ENCODE peak calls at places on chromosome 22, in five cellular contexts. W is suprapubic skin, D is esophagus squamous epithelium, M is stomach, O is Peyer's patch. V is an unnamed sample.

GRCh38 chr22:46934746-46935491 is 172.5 kb downstream of the TBC1D22A start:
- DNase-seq in W (peak), D (no peak), M (no peak), O (peak), V (peak)

GRCh38 chr22:46604306-46604690 is 15.9 kb upstream of the GRAMD4 start:
- DNase-seq in W (no peak), D (no peak), M (no peak), O (no peak), V (no peak)

GRCh38 chr22:42077486-42078125 is 1.9 kb upstream of the SMDT1 start:
- DNase-seq in W (peak), D (no peak), M (no peak), O (no peak), V (no peak)

GRCh38 chr22:24707477-24707816 is 67.1 kb downstream of the PIWIL3 start:
- DNase-seq in W (no peak), D (no peak), M (no peak), O (peak), V (peak)

GRCh38 chr22:44049369-44050231 is 25.5 kb downstream of the PARVB start:
- DNase-seq in W (no peak), D (no peak), M (no peak), O (no peak), V (no peak)

GRCh38 chr22:39868741-39869140 is 24.8 kb downstream of the ENTHD1 start:
- DNase-seq in W (no peak), D (no peak), M (no peak), O (no peak), V (no peak)

GRCh38 chr22:43015677-43016042 is 711 bp upstream of the PACSIN2 start:
- DNase-seq in W (no peak), D (no peak), M (no peak), O (no peak), V (no peak)

GRCh38 chr22:17929909-17930308 is 94.5 kb downstream of the MICAL3 start:
- DNase-seq in W (no peak), D (no peak), M (no peak), O (no peak), V (no peak)

GRCh38 chr22:39839917-39840510 is 53.5 kb downstream of the ENTHD1 start:
- DNase-seq in W (no peak), D (no peak), M (no peak), O (no peak), V (no peak)

GRCh38 chr22:23749747-23750373 is 1.1 kb downstream of the ZNF70 start:
- DNase-seq in W (no peak), D (no peak), M (no peak), O (no peak), V (no peak)

GRCh38 chr22:23402275-23403151 is 177.6 kb downstream of the IGLL1 start:
- DNase-seq in W (peak), D (no peak), M (peak), O (peak), V (peak)

GRCh38 chr22:39177456-39177775 is 24.9 kb upstream of the CBX7 start:
- DNase-seq in W (no peak), D (no peak), M (no peak), O (no peak), V (no peak)

GRCh38 chr22:46143491-46144147 is 6.7 kb upstream of the PPARA start:
- DNase-seq in W (no peak), D (no peak), M (no peak), O (peak), V (no peak)

GRCh38 chr22:49011769-49012598 is 815.7 kb downstream of the BRD1 start:
- DNase-seq in W (peak), D (no peak), M (peak), O (no peak), V (no peak)

GRCh38 chr22:36538529-36538928 is 9.6 kb upstream of the EIF3D start:
- DNase-seq in W (no peak), D (no peak), M (no peak), O (no peak), V (no peak)

GRCh38 chr22:19848298-19849224 is 6.1 kb downstream of the GNB1L start:
- DNase-seq in W (no peak), D (no peak), M (peak), O (peak), V (peak)

GRCh38 chr22:20000246-20001081 is 16.2 kb downstream of the ARVCF start:
- DNase-seq in W (no peak), D (no peak), M (no peak), O (no peak), V (peak)

GRCh38 chr22:40818747-40819662 is at the start of gene SLC25A17:
- DNase-seq in W (peak), D (peak), M (peak), O (peak), V (peak)

GRCh38 chr22:37059876-37060449 is 8.4 kb downstream of the KCTD17 start:
- DNase-seq in W (no peak), D (no peak), M (no peak), O (no peak), V (no peak)

GRCh38 chr22:45064313-45065268 is 54.8 kb upstream of the PHF21B start:
- DNase-seq in W (no peak), D (no peak), M (no peak), O (no peak), V (no peak)
- H3K4me3 ChIP-seq in W (no peak), D (no peak), M (no peak), O (no peak), V (no peak)

DNA sequence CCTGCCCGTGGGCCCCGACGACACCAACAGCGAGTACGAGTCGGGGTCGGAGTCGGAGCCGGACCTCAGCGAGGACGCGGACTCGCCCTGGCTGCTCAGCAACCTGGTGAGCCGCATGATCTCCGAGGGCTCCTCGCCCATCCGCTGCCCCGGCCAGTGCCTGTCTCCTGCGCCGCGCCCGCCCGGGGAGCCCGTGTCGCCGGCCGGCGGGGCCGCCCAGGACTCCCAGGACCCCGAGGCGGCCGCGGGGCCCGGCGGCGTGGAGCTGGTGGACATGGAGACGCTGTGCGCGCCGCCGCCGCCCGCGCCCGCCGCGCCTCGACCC is 3.6 kb downstream of the MAPK8IP2 start:
- DNase-seq in W (no peak), D (no peak), M (no peak), O (no peak), V (no peak)
- TF ChIP-seq CTCF in W (no peak), D (no peak), M (no peak), O (no peak), V (no peak)

GRCh38 chr22:21642584-21643448 is 714 bp downstream of the SDF2L1 start:
- DNase-seq in W (no peak), D (no peak), M (peak), O (peak), V (peak)

GRCh38 chr22:21641417-21641794 is 696 bp upstream of the SDF2L1 start:
- DNase-seq in W (no peak), D (no peak), M (peak), O (peak), V (peak)

GRCh38 chr22:21643533-21644357 is 1.6 kb downstream of the SDF2L1 start:
- DNase-seq in W (no peak), D (no peak), M (no peak), O (no peak), V (no peak)

GRCh38 chr22:21640810-21641209 is 1.3 kb upstream of the SDF2L1 start:
- DNase-seq in W (no peak), D (no peak), M (no peak), O (no peak), V (no peak)

GRCh38 chr22:21641795-21642583 is at the start of gene SDF2L1:
- DNase-seq in W (peak), D (peak), M (peak), O (peak), V (peak)
- TF ChIP-seq POLR2A in W (no peak), D (peak), M (peak), O (peak), V (peak)

DNA sequence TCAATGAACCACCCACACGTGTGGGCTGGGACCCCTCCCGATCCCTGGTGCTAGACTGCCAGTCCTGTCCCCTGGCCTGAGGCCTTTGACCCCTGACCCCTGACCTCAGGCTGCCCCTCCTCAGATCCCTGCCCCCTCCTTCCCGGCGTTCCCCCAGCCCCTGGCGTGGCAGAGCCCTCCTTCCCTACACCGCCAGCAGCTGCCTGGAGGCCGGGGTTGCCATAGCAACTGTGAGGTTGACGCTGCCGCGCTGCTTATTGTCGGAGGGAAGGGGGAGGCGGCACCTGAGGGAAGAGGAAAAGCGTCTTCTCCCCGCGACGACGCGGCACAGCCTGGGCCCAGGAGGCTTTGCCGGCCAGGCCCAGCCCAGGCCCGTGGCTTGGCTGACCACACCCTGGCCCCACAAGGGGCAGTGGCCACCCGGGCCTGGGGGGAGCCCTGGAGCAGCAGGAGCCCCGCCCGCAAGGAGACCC is 32.6 kb downstream of the SHANK3 start:
- DNase-seq in W (no peak), D (no peak), M (peak), O (no peak), V (peak)
- H3K4me3 ChIP-seq in W (no peak), D (no peak), M (no peak), O (no peak), V (no peak)

GRCh38 chr22:29731058-29731850 is 11.5 kb downstream of the CABP7 start:
- DNase-seq in W (no peak), D (no peak), M (no peak), O (no peak), V (no peak)

GRCh38 chr22:29734429-29734828 is 14.6 kb downstream of the CABP7 start:
- DNase-seq in W (no peak), D (no peak), M (no peak), O (no peak), V (no peak)

GRCh38 chr22:29737251-29738117 is 17.7 kb downstream of the CABP7 start:
- DNase-seq in W (no peak), D (no peak), M (no peak), O (no peak), V (peak)

GRCh38 chr22:29734853-29735252 is 15.1 kb downstream of the CABP7 start:
- DNase-seq in W (no peak), D (no peak), M (no peak), O (no peak), V (no peak)

GRCh38 chr22:29733362-29734322 is 13.8 kb downstream of the CABP7 start:
- DNase-seq in W (no peak), D (no peak), M (no peak), O (peak), V (peak)
- TF ChIP-seq CTCF in W (no peak), D (no peak), M (no peak), O (no peak), V (no peak)

GRCh38 chr22:28051787-28052356 is 132.8 kb upstream of the PITPNB start:
- DNase-seq in W (no peak), D (no peak), M (peak), O (peak), V (peak)
- TF ChIP-seq POLR2A in W (no peak), D (no peak), M (no peak), O (no peak), V (no peak)

GRCh38 chr22:26588749-26589366 is 1.1 kb downstream of the TPST2 start:
- DNase-seq in W (no peak), D (no peak), M (no peak), O (no peak), V (no peak)

GRCh38 chr22:26586556-26587325 is 3.2 kb downstream of the TPST2 start:
- DNase-seq in W (no peak), D (no peak), M (no peak), O (no peak), V (no peak)

GRCh38 chr22:26589845-26590524 is at the start of gene TPST2:
- DNase-seq in W (peak), D (no peak), M (peak), O (peak), V (peak)

GRCh38 chr22:26589367-26589844 is 526 bp downstream of the TPST2 start:
- DNase-seq in W (no peak), D (no peak), M (peak), O (peak), V (peak)

GRCh38 chr22:26587991-26588613 is 1.8 kb downstream of the TPST2 start:
- DNase-seq in W (no peak), D (no peak), M (no peak), O (no peak), V (no peak)
- H3K4me3 ChIP-seq in W (no peak), D (peak), M (peak), O (no peak), V (no peak)

GRCh38 chr22:38074181-38075104 is 9.5 kb downstream of the SLC16A8 start:
- DNase-seq in W (no peak), D (no peak), M (no peak), O (no peak), V (no peak)
- TF ChIP-seq CTCF in W (peak), D (no peak), M (no peak), O (no peak), V (no peak)

GRCh38 chr22:26656896-26657851 is at the start of gene MIAT:
- DNase-seq in W (no peak), D (no peak), M (peak), O (no peak), V (no peak)
- TF ChIP-seq POLR2A in W (no peak), D (no peak), M (no peak), O (no peak), V (no peak)

DNA sequence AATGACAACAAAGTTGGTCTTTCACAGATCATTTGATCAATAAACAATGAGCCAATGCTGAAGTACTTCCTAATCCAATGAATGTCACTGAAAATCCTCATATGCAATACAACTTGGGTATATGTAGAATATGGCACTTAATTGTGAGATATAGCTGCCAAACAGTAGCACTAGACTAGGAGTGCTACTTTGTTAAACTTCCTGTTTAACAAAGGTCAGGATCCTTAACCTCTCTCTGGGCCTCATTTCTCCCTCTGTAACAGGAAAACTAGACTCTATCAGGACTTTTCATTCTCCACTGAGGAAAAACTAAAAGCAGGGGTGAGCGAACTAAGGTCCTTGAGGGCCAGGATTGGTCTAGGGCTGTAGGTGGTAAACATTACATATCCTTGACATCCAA is 56.1 kb downstream of the PITPNB start:
- DNase-seq in W (no peak), D (no peak), M (no peak), O (no peak), V (no peak)
- H3K4me3 ChIP-seq in W (no peak), D (no peak), M (no peak), O (no peak), V (no peak)